ENCODE peak calls at places on chromosomes 16 and 17, in five cellular contexts. One of them, this sample, is unnamed.

GRCh38 chr16:29899516-29900101 is at the start of gene SEZ6L2:
- DNase-seq in IMR-90: peak; percentile 86
- DNase-seq in mesenchymal stem cell: peak; percentile 97
- DNase-seq in endodermal cell: peak; percentile 97
- DNase-seq in neuronal stem cell: peak; percentile 84
- DNase-seq in this sample: no peak

GRCh38 chr17:75927286-75927922 is 13.4 kb downstream of the FBF1 start:
- DNase-seq in IMR-90: no peak
- DNase-seq in mesenchymal stem cell: peak; percentile 23
- DNase-seq in endodermal cell: peak; percentile 90
- DNase-seq in neuronal stem cell: no peak
- DNase-seq in this sample: no peak

GRCh38 chr17:16879686-16880085 is 92.2 kb downstream of the TNFRSF13B start:
- DNase-seq in IMR-90: no peak
- DNase-seq in mesenchymal stem cell: no peak
- DNase-seq in endodermal cell: peak; percentile 30
- DNase-seq in neuronal stem cell: no peak
- DNase-seq in this sample: no peak

GRCh38 chr17:4902540-4902939 is 358 bp downstream of the CHRNE start:
- DNase-seq in IMR-90: no peak
- DNase-seq in mesenchymal stem cell: no peak
- DNase-seq in endodermal cell: no peak
- DNase-seq in neuronal stem cell: no peak
- DNase-seq in this sample: no peak

GRCh38 chr17:76264425-76264754 is 758 bp upstream of the UBALD2 start:
- DNase-seq in IMR-90: no peak
- DNase-seq in mesenchymal stem cell: no peak
- DNase-seq in endodermal cell: no peak
- DNase-seq in neuronal stem cell: no peak
- DNase-seq in this sample: no peak

GRCh38 chr17:81518785-81519283 is 6.2 kb upstream of the ACTG1 start:
- DNase-seq in IMR-90: no peak
- DNase-seq in mesenchymal stem cell: no peak
- DNase-seq in endodermal cell: peak; percentile 85
- DNase-seq in neuronal stem cell: no peak
- DNase-seq in this sample: no peak

GRCh38 chr16:85675528-85675927 is 13.2 kb downstream of the GINS2 start:
- DNase-seq in IMR-90: peak; percentile 56
- DNase-seq in mesenchymal stem cell: peak; percentile 48
- DNase-seq in endodermal cell: no peak
- DNase-seq in neuronal stem cell: no peak
- DNase-seq in this sample: no peak

GRCh38 chr16:52812945-52813556 is 239.6 kb downstream of the CHD9NB start:
- DNase-seq in IMR-90: peak; percentile 28
- DNase-seq in mesenchymal stem cell: peak; percentile 57
- DNase-seq in endodermal cell: no peak
- DNase-seq in neuronal stem cell: no peak
- DNase-seq in this sample: peak; percentile 45

GRCh38 chr17:73058022-73058421 is 34.5 kb downstream of the SLC39A11 start:
- DNase-seq in IMR-90: no peak
- DNase-seq in mesenchymal stem cell: no peak
- DNase-seq in endodermal cell: no peak
- DNase-seq in neuronal stem cell: no peak
- DNase-seq in this sample: no peak

GRCh38 chr17:79836952-79837887 is 2.0 kb downstream of the CBX4 start:
- DNase-seq in IMR-90: peak; percentile 74
- DNase-seq in mesenchymal stem cell: peak; percentile 86
- DNase-seq in endodermal cell: peak; percentile 92
- DNase-seq in neuronal stem cell: no peak
- DNase-seq in this sample: no peak

GRCh38 chr17:80468222-80468621 is 8.2 kb downstream of the NPTX1 start:
- DNase-seq in IMR-90: no peak
- DNase-seq in mesenchymal stem cell: no peak
- DNase-seq in endodermal cell: peak; percentile 92
- DNase-seq in neuronal stem cell: no peak
- DNase-seq in this sample: no peak

GRCh38 chr16:80703391-80704071 is 100.9 kb downstream of the CDYL2 start:
- DNase-seq in IMR-90: no peak
- DNase-seq in mesenchymal stem cell: no peak
- DNase-seq in endodermal cell: no peak
- DNase-seq in neuronal stem cell: no peak
- DNase-seq in this sample: no peak

GRCh38 chr17:7173687-7174602 is 5.2 kb downstream of the ASGR1 start:
- DNase-seq in IMR-90: no peak
- DNase-seq in mesenchymal stem cell: peak; percentile 27
- DNase-seq in endodermal cell: peak; percentile 98
- DNase-seq in neuronal stem cell: peak; percentile 67
- DNase-seq in this sample: no peak

GRCh38 chr17:61540870-61541269 is 50.1 kb downstream of the NACA2 start:
- DNase-seq in IMR-90: no peak
- DNase-seq in mesenchymal stem cell: no peak
- DNase-seq in endodermal cell: no peak
- DNase-seq in neuronal stem cell: no peak
- DNase-seq in this sample: no peak

GRCh38 chr17:58710948-58711552 is 18.6 kb downstream of the RAD51C start:
- DNase-seq in IMR-90: peak; percentile 69
- DNase-seq in mesenchymal stem cell: peak; percentile 60
- DNase-seq in endodermal cell: peak; percentile 77
- DNase-seq in neuronal stem cell: peak; percentile 46
- DNase-seq in this sample: no peak

GRCh38 chr17:76540381-76541300 is 797 bp downstream of the PRCD start:
- DNase-seq in IMR-90: peak; percentile 94
- DNase-seq in mesenchymal stem cell: peak; percentile 98
- DNase-seq in endodermal cell: peak; percentile 100
- DNase-seq in neuronal stem cell: peak; percentile 87
- DNase-seq in this sample: no peak

GRCh38 chr16:79723583-79724168 is 123.1 kb upstream of the MAF start:
- DNase-seq in IMR-90: no peak
- DNase-seq in mesenchymal stem cell: no peak
- DNase-seq in endodermal cell: peak; percentile 90
- DNase-seq in neuronal stem cell: peak; percentile 94
- DNase-seq in this sample: no peak

GRCh38 chr17:37671813-37672544 is 28.7 kb upstream of the DDX52 start:
- DNase-seq in IMR-90: peak; percentile 96
- DNase-seq in mesenchymal stem cell: peak; percentile 92
- DNase-seq in endodermal cell: peak; percentile 47
- DNase-seq in neuronal stem cell: no peak
- DNase-seq in this sample: peak; percentile 32

GRCh38 chr17:82218349-82219075 is 5.9 kb upstream of the CCDC57 start:
- DNase-seq in IMR-90: no peak
- DNase-seq in mesenchymal stem cell: no peak
- DNase-seq in endodermal cell: peak; percentile 50
- DNase-seq in neuronal stem cell: no peak
- DNase-seq in this sample: no peak

GRCh38 chr17:65060855-65061254 is 4.3 kb upstream of the GNA13 start:
- DNase-seq in IMR-90: no peak
- DNase-seq in mesenchymal stem cell: no peak
- DNase-seq in endodermal cell: no peak
- DNase-seq in neuronal stem cell: no peak
- DNase-seq in this sample: no peak

GRCh38 chr16:12356622-12357365 is 380.3 kb downstream of the SNX29 start:
- DNase-seq in IMR-90: no peak
- DNase-seq in mesenchymal stem cell: no peak
- DNase-seq in endodermal cell: no peak
- DNase-seq in neuronal stem cell: no peak
- DNase-seq in this sample: no peak

GRCh38 chr16:3576211-3576610 is 992 bp downstream of the NLRC3 start:
- DNase-seq in IMR-90: no peak
- DNase-seq in mesenchymal stem cell: no peak
- DNase-seq in endodermal cell: no peak
- DNase-seq in neuronal stem cell: no peak
- DNase-seq in this sample: no peak

DNA sequence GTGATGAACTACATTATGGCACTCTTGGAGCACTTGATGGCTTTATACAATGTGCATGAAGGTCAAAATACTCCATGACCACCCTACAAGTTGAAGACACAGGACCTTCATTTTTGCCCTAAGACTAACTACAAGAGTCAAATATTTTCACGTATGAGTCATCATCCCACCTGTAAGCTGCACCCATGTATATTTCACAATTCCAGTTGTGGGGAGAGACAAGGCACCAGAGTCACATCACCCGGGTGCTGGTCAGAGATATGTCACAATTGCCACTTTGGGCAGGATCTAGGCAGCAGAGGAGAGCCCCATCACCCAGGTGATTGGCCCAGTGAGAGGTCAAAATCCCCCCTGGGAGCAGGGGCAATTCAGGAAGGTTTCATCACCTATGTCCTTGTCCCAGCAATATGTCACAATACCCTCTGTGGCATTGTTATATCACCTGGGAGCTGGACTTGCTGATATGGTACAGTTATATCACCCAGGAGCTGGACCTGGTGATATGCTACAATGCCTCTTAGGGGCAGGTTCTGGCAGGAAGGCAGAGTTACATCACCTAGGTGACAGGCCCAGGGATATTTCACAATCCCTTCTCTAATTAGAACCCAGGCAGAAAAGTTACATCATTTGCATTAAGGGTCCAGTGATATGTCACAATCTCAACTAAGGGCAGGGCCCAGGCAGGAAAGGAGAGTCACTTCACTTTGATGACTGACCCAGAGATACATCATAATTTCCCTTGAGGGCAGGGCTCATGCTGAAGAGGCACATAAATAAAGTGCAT is 1839.2 kb downstream of the TP53TG3F start:
- DNase-seq in IMR-90: no peak
- DNase-seq in mesenchymal stem cell: no peak
- DNase-seq in endodermal cell: no peak
- DNase-seq in neuronal stem cell: no peak
- DNase-seq in this sample: peak; percentile 68
- H3K9me3 ChIP-seq in IMR-90: peaks cover 26% of the 10 kb centered on the region
- H3K9me3 ChIP-seq in mesenchymal stem cell: peaks cover 3% of the 10 kb centered on the region
- H3K9me3 ChIP-seq in endodermal cell: peaks cover 93% of the 10 kb centered on the region
- H3K9me3 ChIP-seq in neuronal stem cell: no peaks in the 10 kb centered on the region
- H3K9me3 ChIP-seq in this sample: no peaks in the 10 kb centered on the region

GRCh38 chr16:89409161-89409711 is 81.1 kb downstream of the ANKRD11 start:
- DNase-seq in IMR-90: peak; percentile 71
- DNase-seq in mesenchymal stem cell: peak; percentile 56
- DNase-seq in endodermal cell: no peak
- DNase-seq in neuronal stem cell: no peak
- DNase-seq in this sample: no peak
- H3K9ac ChIP-seq in IMR-90: no peak overlapping the region
- H3K9ac ChIP-seq in mesenchymal stem cell: peak overlapping the region; percentile 4
- H3K9ac ChIP-seq in endodermal cell: no peak overlapping the region
- H3K9ac ChIP-seq in neuronal stem cell: no peak overlapping the region
- H3K9ac ChIP-seq in this sample: peak overlapping the region; percentile 29

DNA sequence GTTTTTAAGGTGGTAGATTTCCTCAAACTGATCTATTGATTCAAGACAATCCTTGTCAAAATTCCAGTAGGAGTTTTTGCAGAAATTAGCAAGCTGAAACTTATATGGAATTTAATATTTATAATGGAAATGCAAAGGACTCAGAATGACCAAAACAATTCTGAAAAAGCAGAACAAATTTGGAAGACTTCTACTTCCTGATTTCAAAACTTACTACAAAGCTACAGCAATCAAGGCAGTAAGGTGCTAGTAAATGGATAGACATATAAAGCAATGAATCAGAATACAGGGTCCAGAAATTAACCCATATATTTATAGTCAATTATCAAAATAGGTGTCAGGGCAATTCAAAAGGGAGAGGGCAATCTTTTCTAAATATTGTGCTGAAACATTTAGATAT is 11.8 kb upstream of the IL21R start:
- DNase-seq in IMR-90: no peak
- DNase-seq in mesenchymal stem cell: no peak
- DNase-seq in endodermal cell: no peak
- DNase-seq in neuronal stem cell: no peak
- DNase-seq in this sample: no peak
- H3K9me3 ChIP-seq in IMR-90: peaks cover 7% of the 10 kb centered on the region
- H3K9me3 ChIP-seq in mesenchymal stem cell: peaks cover 27% of the 10 kb centered on the region
- H3K9me3 ChIP-seq in endodermal cell: peaks cover 6% of the 10 kb centered on the region
- H3K9me3 ChIP-seq in neuronal stem cell: no peaks in the 10 kb centered on the region
- H3K9me3 ChIP-seq in this sample: no peaks in the 10 kb centered on the region

DNA sequence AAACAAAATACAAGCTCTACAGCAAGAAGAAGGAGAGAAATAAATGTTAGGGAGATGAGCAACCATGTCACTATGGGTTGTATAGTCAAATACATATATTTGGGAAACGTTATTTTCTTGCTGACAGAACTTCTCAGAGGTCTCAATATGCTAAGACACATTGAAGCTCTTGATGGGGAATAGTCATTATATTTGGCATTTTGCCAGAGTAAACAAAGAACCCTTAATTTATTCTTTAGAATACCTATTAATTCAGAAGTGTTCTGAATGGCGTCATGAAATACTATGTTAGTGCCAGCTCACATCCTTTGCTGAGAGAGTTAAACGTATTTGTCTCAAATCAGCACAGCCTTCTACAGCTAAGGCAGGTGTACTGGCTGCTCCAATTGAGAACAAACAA is 458.9 kb downstream of the CDH13 start:
- DNase-seq in IMR-90: no peak
- DNase-seq in mesenchymal stem cell: no peak
- DNase-seq in endodermal cell: no peak
- DNase-seq in neuronal stem cell: no peak
- DNase-seq in this sample: no peak
- H3K9ac ChIP-seq in IMR-90: no peak overlapping the region
- H3K9ac ChIP-seq in mesenchymal stem cell: no peak overlapping the region
- H3K9ac ChIP-seq in endodermal cell: no peak overlapping the region
- H3K9ac ChIP-seq in neuronal stem cell: no peak overlapping the region
- H3K9ac ChIP-seq in this sample: no peak overlapping the region

GRCh38 chr16:10410469-10410868 is 24.6 kb downstream of the ATF7IP2 start:
- DNase-seq in IMR-90: no peak
- DNase-seq in mesenchymal stem cell: no peak
- DNase-seq in endodermal cell: no peak
- DNase-seq in neuronal stem cell: no peak
- DNase-seq in this sample: no peak
- H3K9me3 ChIP-seq in IMR-90: peaks cover 8% of the 10 kb centered on the region
- H3K9me3 ChIP-seq in mesenchymal stem cell: peaks cover 40% of the 10 kb centered on the region
- H3K9me3 ChIP-seq in endodermal cell: peaks cover 95% of the 10 kb centered on the region
- H3K9me3 ChIP-seq in neuronal stem cell: peaks cover 51% of the 10 kb centered on the region
- H3K9me3 ChIP-seq in this sample: peaks cover 3% of the 10 kb centered on the region

GRCh38 chr17:35448214-35448898 is at the start of gene SLFN13:
- DNase-seq in IMR-90: peak; percentile 64
- DNase-seq in mesenchymal stem cell: peak; percentile 24
- DNase-seq in endodermal cell: peak; percentile 95
- DNase-seq in neuronal stem cell: peak; percentile 58
- DNase-seq in this sample: peak; percentile 17
- H3K9ac ChIP-seq in IMR-90: peak within 1 kb of the TSS; percentile 48
- H3K9ac ChIP-seq in mesenchymal stem cell: peak within 1 kb of the TSS; percentile 48
- H3K9ac ChIP-seq in endodermal cell: no peak within 1 kb of the TSS
- H3K9ac ChIP-seq in neuronal stem cell: peak within 1 kb of the TSS; percentile 74
- H3K9ac ChIP-seq in this sample: peak within 1 kb of the TSS; percentile 19

GRCh38 chr17:56933151-56933745 is 19.4 kb upstream of the TRIM25 start:
- DNase-seq in IMR-90: no peak
- DNase-seq in mesenchymal stem cell: no peak
- DNase-seq in endodermal cell: no peak
- DNase-seq in neuronal stem cell: no peak
- DNase-seq in this sample: no peak

GRCh38 chr17:56929362-56929969 is 15.6 kb upstream of the TRIM25 start:
- DNase-seq in IMR-90: no peak
- DNase-seq in mesenchymal stem cell: no peak
- DNase-seq in endodermal cell: no peak
- DNase-seq in neuronal stem cell: no peak
- DNase-seq in this sample: no peak

GRCh38 chr17:56933868-56934267 is 20.0 kb upstream of the TRIM25 start:
- DNase-seq in IMR-90: no peak
- DNase-seq in mesenchymal stem cell: no peak
- DNase-seq in endodermal cell: no peak
- DNase-seq in neuronal stem cell: no peak
- DNase-seq in this sample: no peak

GRCh38 chr17:56928586-56928985 is 14.7 kb upstream of the TRIM25 start:
- DNase-seq in IMR-90: no peak
- DNase-seq in mesenchymal stem cell: no peak
- DNase-seq in endodermal cell: no peak
- DNase-seq in neuronal stem cell: no peak
- DNase-seq in this sample: no peak

GRCh38 chr17:56930739-56931337 is 17.0 kb upstream of the TRIM25 start:
- DNase-seq in IMR-90: no peak
- DNase-seq in mesenchymal stem cell: no peak
- DNase-seq in endodermal cell: no peak
- DNase-seq in neuronal stem cell: no peak
- DNase-seq in this sample: no peak
- H3K9me3 ChIP-seq in IMR-90: peaks cover 3% of the 10 kb centered on the region
- H3K9me3 ChIP-seq in mesenchymal stem cell: peaks cover 18% of the 10 kb centered on the region
- H3K9me3 ChIP-seq in endodermal cell: peaks cover 71% of the 10 kb centered on the region
- H3K9me3 ChIP-seq in neuronal stem cell: peaks cover 25% of the 10 kb centered on the region
- H3K9me3 ChIP-seq in this sample: no peaks in the 10 kb centered on the region

This sample was measured in keratinocyte.